ENCODE peak calls at places on chromosomes 12 and 14, in six cellular contexts. X, B, C, A, F and Y are unnamed samples.

GRCh38 chr12:57500213-57500612 is 12.3 kb downstream of the MARS1 start:
- DNase-seq in X (no peak), B (no peak), C (no peak), A (no peak), F (no peak), Y (no peak)

GRCh38 chr12:87814625-87815024 is 214.6 kb downstream of the C12orf50 start:
- DNase-seq in X (no peak), B (no peak), C (no peak), A (no peak), F (no peak), Y (no peak)

GRCh38 chr12:25924535-25925001 is 33.9 kb upstream of the RASSF8 start:
- DNase-seq in X (no peak), B (no peak), C (no peak), A (no peak), F (no peak), Y (no peak)

GRCh38 chr12:26318661-26319068 is 123.3 kb downstream of the SSPN start:
- DNase-seq in X (peak; percentile 75), B (no peak), C (no peak), A (no peak), F (no peak), Y (no peak)

GRCh38 chr14:58739674-58740073 is 101.9 kb downstream of the DACT1 start:
- DNase-seq in X (no peak), B (no peak), C (no peak), A (no peak), F (no peak), Y (no peak)

GRCh38 chr12:131113562-131113961 is 159.9 kb downstream of the ADGRD1 start:
- DNase-seq in X (no peak), B (no peak), C (no peak), A (no peak), F (no peak), Y (no peak)

GRCh38 chr12:21547437-21547836 is 21.3 kb downstream of the SPX start:
- DNase-seq in X (no peak), B (no peak), C (no peak), A (no peak), F (no peak), Y (no peak)

GRCh38 chr12:124434364-124434763 is 133.0 kb downstream of the NCOR2 start:
- DNase-seq in X (no peak), B (no peak), C (no peak), A (no peak), F (no peak), Y (no peak)

GRCh38 chr14:89041245-89041585 is 216.8 kb downstream of the TTC8 start:
- DNase-seq in X (no peak), B (no peak), C (peak; percentile 74), A (peak; percentile 82), F (no peak), Y (no peak)

GRCh38 chr12:1507308-1507707 is 87.1 kb downstream of the FBXL14 start:
- DNase-seq in X (no peak), B (no peak), C (no peak), A (no peak), F (peak; percentile 25), Y (no peak)

GRCh38 chr12:92098594-92099370 is 46.9 kb downstream of the BTG1 start:
- DNase-seq in X (no peak), B (no peak), C (no peak), A (no peak), F (no peak), Y (no peak)

GRCh38 chr14:34098045-34098984 is 147.4 kb upstream of the EGLN3 start:
- DNase-seq in X (peak; percentile 28), B (peak; percentile 57), C (peak; percentile 54), A (no peak), F (no peak), Y (no peak)

GRCh38 chr14:68510951-68511726 is 281.7 kb downstream of the ZFP36L1 start:
- DNase-seq in X (no peak), B (no peak), C (no peak), A (no peak), F (no peak), Y (no peak)

GRCh38 chr14:92224348-92224954 is 98.5 kb upstream of the SLC24A4 start:
- DNase-seq in X (no peak), B (no peak), C (no peak), A (no peak), F (no peak), Y (no peak)

GRCh38 chr12:93358058-93358457 is 19.7 kb upstream of the NUDT4 start:
- DNase-seq in X (no peak), B (no peak), C (no peak), A (no peak), F (no peak), Y (no peak)

GRCh38 chr14:36238666-36239363 is 62.3 kb upstream of the PTCSC3 start:
- DNase-seq in X (no peak), B (no peak), C (no peak), A (no peak), F (no peak), Y (no peak)

GRCh38 chr12:94807951-94808350 is 157.6 kb upstream of the TMCC3 start:
- DNase-seq in X (no peak), B (no peak), C (no peak), A (no peak), F (no peak), Y (no peak)

GRCh38 chr14:34797747-34798583 is 77.2 kb downstream of the BAZ1A start:
- DNase-seq in X (no peak), B (no peak), C (no peak), A (no peak), F (peak; percentile 54), Y (no peak)

GRCh38 chr12:48189331-48190125 is 6.1 kb downstream of the CCDC184 start:
- DNase-seq in X (peak; percentile 58), B (peak; percentile 81), C (peak; percentile 60), A (no peak), F (peak; percentile 74), Y (no peak)

GRCh38 chr12:72074065-72074464 is 135.4 kb downstream of the TPH2 start:
- DNase-seq in X (no peak), B (no peak), C (no peak), A (no peak), F (no peak), Y (no peak)

GRCh38 chr14:90839024-90839888 is 23.0 kb upstream of the TTC7B start:
- DNase-seq in X (no peak), B (no peak), C (no peak), A (no peak), F (no peak), Y (peak; percentile 70)

GRCh38 chr12:124497658-124498057 is 69.8 kb downstream of the NCOR2 start:
- DNase-seq in X (no peak), B (no peak), C (no peak), A (no peak), F (no peak), Y (no peak)

GRCh38 chr12:124687695-124688301 is 120.4 kb upstream of the NCOR2 start:
- DNase-seq in X (no peak), B (no peak), C (no peak), A (no peak), F (no peak), Y (no peak)

GRCh38 chr14:101591121-101591520 is 29.8 kb downstream of the DIO3 start:
- DNase-seq in X (no peak), B (no peak), C (no peak), A (no peak), F (no peak), Y (no peak)

GRCh38 chr12:13278249-13278787 is 81.8 kb downstream of the EMP1 start:
- DNase-seq in X (peak; percentile 77), B (peak; percentile 92), C (peak; percentile 39), A (peak; percentile 65), F (peak; percentile 88), Y (peak; percentile 93)

GRCh38 chr14:58549358-58549757 is 88.4 kb upstream of the DACT1 start:
- DNase-seq in X (no peak), B (no peak), C (no peak), A (no peak), F (no peak), Y (no peak)

GRCh38 chr14:51014086-51014485 is 69.8 kb upstream of the PYGL start:
- DNase-seq in X (no peak), B (no peak), C (no peak), A (no peak), F (no peak), Y (no peak)
- TF ChIP-seq CTCF in X (no peak), B (no peak), C (no peak), A (no peak), F (no peak), Y (no peak)

GRCh38 chr12:62934799-62935674 is at the start of gene PPM1H:
- DNase-seq in X (peak; percentile 57), B (peak; percentile 77), C (peak; percentile 69), A (peak; percentile 86), F (peak; percentile 99), Y (peak; percentile 90)
- TF ChIP-seq CTCF in X (no peak), B (no peak), C (peak; percentile 67), A (peak; percentile 36), F (peak; percentile 92), Y (peak; percentile 50)

GRCh38 chr12:127500513-127500912 is 766.5 kb upstream of the TMEM132C start:
- DNase-seq in X (no peak), B (no peak), C (no peak), A (no peak), F (no peak), Y (no peak)

GRCh38 chr12:127494961-127495915 is 771.7 kb upstream of the TMEM132C start:
- DNase-seq in X (no peak), B (no peak), C (no peak), A (no peak), F (no peak), Y (no peak)

GRCh38 chr12:127501916-127502315 is 765.1 kb upstream of the TMEM132C start:
- DNase-seq in X (no peak), B (no peak), C (no peak), A (no peak), F (no peak), Y (no peak)

GRCh38 chr12:127496255-127496654 is 770.7 kb upstream of the TMEM132C start:
- DNase-seq in X (no peak), B (no peak), C (no peak), A (no peak), F (peak; percentile 73), Y (no peak)
- TF ChIP-seq CTCF in X (no peak), B (no peak), C (no peak), A (no peak), F (peak; percentile 68), Y (no peak)

GRCh38 chr14:60183724-60184596 is 18.8 kb upstream of the DHRS7 start:
- DNase-seq in X (no peak), B (no peak), C (no peak), A (no peak), F (no peak), Y (no peak)

GRCh38 chr14:60184597-60185555 is 19.7 kb upstream of the DHRS7 start:
- DNase-seq in X (no peak), B (no peak), C (no peak), A (no peak), F (no peak), Y (no peak)

GRCh38 chr14:60188696-60189095 is 23.5 kb upstream of the DHRS7 start:
- DNase-seq in X (no peak), B (no peak), C (no peak), A (no peak), F (no peak), Y (no peak)

GRCh38 chr14:60189923-60190840 is 25.0 kb upstream of the DHRS7 start:
- DNase-seq in X (no peak), B (no peak), C (no peak), A (no peak), F (no peak), Y (no peak)

DNA sequence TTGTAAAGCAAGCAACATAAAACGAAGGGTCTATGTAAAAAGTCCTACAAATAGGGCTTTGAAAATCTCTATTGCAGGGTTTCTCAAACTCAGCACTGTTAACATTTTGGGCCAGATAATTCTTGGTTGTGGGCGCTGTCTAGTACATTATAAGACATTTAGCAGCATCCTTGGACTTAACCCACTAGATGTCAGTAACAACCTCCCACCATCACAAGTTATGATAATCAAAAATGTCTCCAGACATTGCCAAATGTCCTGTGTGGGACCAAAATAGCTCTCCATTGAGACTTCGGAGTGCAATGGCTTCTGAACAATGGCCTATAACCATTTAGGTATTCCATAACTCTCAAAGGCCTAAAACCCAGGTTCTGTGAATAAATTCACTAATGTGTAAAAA is 22.9 kb upstream of the DHRS7 start:
- DNase-seq in X (no peak), B (no peak), C (no peak), A (no peak), F (no peak), Y (no peak)
- TF ChIP-seq CTCF in X (no peak), B (no peak), C (no peak), A (no peak), F (no peak), Y (peak; percentile 45)